ENCODE peak calls at places on chromosomes 6 and 20, in eight cellular contexts. P, Q, V, K, C, N, R and O are unnamed samples.

GRCh38 chr20:23010096-23010495 is 25.0 kb upstream of the SSTR4 start:
- DNase-seq in P (no peak), Q (no peak), N (no peak), C (no peak), K (no peak), R (no peak), V (no peak), O (no peak)

GRCh38 chr20:37808752-37809070 is 94.2 kb upstream of the VSTM2L start:
- DNase-seq in V (no peak), K (no peak), C (no peak), Q (no peak), N (no peak), P (no peak), R (no peak), O (no peak)

GRCh38 chr6:36731622-36732310 is 34.1 kb downstream of the RAB44 start:
- DNase-seq in Q (no peak), N (no peak), C (no peak), R (no peak), P (no peak), K (peak; percentile 57), V (no peak), O (no peak)

GRCh38 chr6:56547687-56548086 is 95.0 kb downstream of the DST start:
- DNase-seq in P (no peak), K (no peak), R (no peak), V (no peak), Q (no peak), C (no peak), N (no peak), O (no peak)

GRCh38 chr20:60036346-60037119 is 78.3 kb downstream of the CDH26 start:
- DNase-seq in P (no peak), V (no peak), K (peak; percentile 37), N (no peak), Q (no peak), C (no peak), R (no peak), O (no peak)

GRCh38 chr6:134123666-134124208 is 71.3 kb upstream of the SLC2A12 start:
- DNase-seq in V (peak; percentile 84), C (peak; percentile 47), N (peak; percentile 81), K (no peak), R (no peak), P (peak; percentile 36), Q (peak; percentile 28), O (peak; percentile 47)

GRCh38 chr20:60009826-60010616 is 51.8 kb downstream of the CDH26 start:
- DNase-seq in P (no peak), K (no peak), R (no peak), C (no peak), V (no peak), N (peak; percentile 11), Q (no peak), O (no peak)

GRCh38 chr6:130008236-130008873 is 10.0 kb upstream of the L3MBTL3 start:
- DNase-seq in P (no peak), K (no peak), V (no peak), C (no peak), N (no peak), Q (no peak), R (no peak), O (no peak)

GRCh38 chr6:33171096-33171888 is 21.0 kb downstream of the COL11A2 start:
- DNase-seq in V (no peak), N (no peak), K (peak; percentile 56), Q (no peak), P (no peak), C (no peak), R (no peak), O (no peak)

GRCh38 chr20:25622450-25623224 is 1.2 kb downstream of the NANP start:
- DNase-seq in K (no peak), P (no peak), V (no peak), R (no peak), N (peak; percentile 15), Q (no peak), C (no peak), O (no peak)

GRCh38 chr20:17818187-17818586 is 118.4 kb downstream of the BANF2 start:
- DNase-seq in N (no peak), R (no peak), V (no peak), P (no peak), C (no peak), K (no peak), Q (no peak), O (no peak)

GRCh38 chr6:6005467-6006427 is 978 bp downstream of the NRN1 start:
- DNase-seq in N (peak; percentile 59), R (no peak), K (no peak), V (no peak), C (no peak), P (peak; percentile 25), Q (no peak), O (no peak)

GRCh38 chr20:31540406-31540805 is 26.2 kb downstream of the HM13 start:
- DNase-seq in K (no peak), C (no peak), N (no peak), R (no peak), Q (no peak), P (no peak), V (no peak), O (no peak)

GRCh38 chr6:37830225-37830624 is 10.7 kb downstream of the ZFAND3 start:
- DNase-seq in V (no peak), R (no peak), P (no peak), Q (no peak), C (no peak), N (no peak), K (no peak), O (no peak)

GRCh38 chr6:34809914-34810882 is 18.3 kb downstream of the BLTP3A start:
- DNase-seq in R (no peak), C (no peak), Q (no peak), V (peak; percentile 33), P (peak; percentile 25), N (no peak), K (no peak), O (no peak)

GRCh38 chr6:34592208-34592952 is 36.3 kb upstream of the SPDEF start:
- DNase-seq in K (no peak), C (no peak), Q (no peak), N (no peak), R (no peak), V (no peak), P (no peak), O (no peak)

GRCh38 chr20:60491261-60491660 is 533.0 kb downstream of the CDH26 start:
- DNase-seq in K (no peak), N (no peak), P (no peak), V (no peak), Q (no peak), R (no peak), C (no peak), O (no peak)

GRCh38 chr6:118377711-118378414 is 170.2 kb upstream of the PLN start:
- DNase-seq in Q (no peak), P (no peak), V (no peak), N (no peak), C (no peak), R (no peak), K (no peak), O (peak; percentile 9)

DNA sequence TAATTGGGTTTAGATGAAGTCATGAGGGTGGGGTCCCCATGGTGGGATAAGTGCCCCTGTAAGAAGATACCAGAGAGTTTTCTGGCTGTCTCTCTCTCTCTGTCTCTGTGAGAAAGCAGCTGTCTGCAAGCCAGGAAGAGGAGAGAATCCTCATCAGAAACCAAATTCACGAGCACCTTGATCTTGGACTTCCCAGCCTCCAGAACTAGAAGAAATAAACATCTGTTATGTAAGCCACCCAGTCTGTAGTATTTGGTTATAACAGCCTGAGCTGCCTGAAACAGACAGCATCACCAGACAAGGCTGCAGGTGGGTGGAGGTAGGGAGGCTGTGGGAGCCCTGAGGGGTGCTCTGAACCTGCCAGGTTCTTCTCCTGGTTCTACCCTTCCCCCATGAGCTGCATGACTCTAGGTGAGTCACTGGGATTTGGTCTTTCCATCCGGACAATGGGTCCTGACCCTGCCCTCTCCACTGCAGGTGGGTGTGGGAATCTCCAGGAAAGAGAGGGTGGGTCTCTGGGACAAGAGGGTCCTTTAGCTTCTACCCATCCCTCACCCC is 34.3 kb upstream of the VEGFA start:
- DNase-seq in R (no peak), V (no peak), P (no peak), K (no peak), N (no peak), C (no peak), Q (no peak), O (no peak)
- H3K4me1 ChIP-seq in R (no peaks in the 10 kb centered on the region), V (peaks cover 11% of the 10 kb centered on the region), P (no peaks in the 10 kb centered on the region), K (no peaks in the 10 kb centered on the region), N (no peaks in the 10 kb centered on the region), C (peaks cover 18% of the 10 kb centered on the region), Q (peaks cover 12% of the 10 kb centered on the region), O (peaks cover 2% of the 10 kb centered on the region)

GRCh38 chr20:35702051-35702823 is 3.0 kb downstream of the ROMO1 start:
- DNase-seq in R (no peak), C (no peak), V (no peak), Q (no peak), N (peak; percentile 86), K (peak; percentile 65), P (no peak), O (no peak)

GRCh38 chr20:35699914-35700624 is 864 bp downstream of the ROMO1 start:
- DNase-seq in K (no peak), Q (no peak), P (no peak), V (no peak), R (no peak), N (peak; percentile 71), C (no peak), O (no peak)

GRCh38 chr20:35700625-35701148 is 1.5 kb downstream of the ROMO1 start:
- DNase-seq in N (peak; percentile 45), Q (no peak), R (no peak), K (peak; percentile 37), P (no peak), V (no peak), C (no peak), O (no peak)

GRCh38 chr20:35704514-35705261 is 5.5 kb downstream of the ROMO1 start:
- DNase-seq in Q (no peak), V (no peak), K (no peak), R (no peak), P (no peak), N (no peak), C (no peak), O (no peak)

GRCh38 chr20:35702824-35703695 is 3.9 kb downstream of the ROMO1 start:
- DNase-seq in Q (no peak), V (no peak), C (no peak), P (no peak), K (no peak), N (no peak), R (no peak), O (no peak)
- H3K36me3 ChIP-seq in Q (peaks cover 33% of the 10 kb centered on the region), V (peaks cover 70% of the 10 kb centered on the region), C (peaks cover 37% of the 10 kb centered on the region), P (peaks cover 86% of the 10 kb centered on the region), K (no peaks in the 10 kb centered on the region), N (peaks cover 60% of the 10 kb centered on the region), R (peaks cover 70% of the 10 kb centered on the region), O (peaks cover 9% of the 10 kb centered on the region)

GRCh38 chr20:62710221-62710885 is 1.7 kb downstream of the NTSR1 start:
- DNase-seq in C (no peak), Q (no peak), R (no peak), N (no peak), V (no peak), P (no peak), K (no peak), O (no peak)
- H3K4me3 ChIP-seq in C (no peak overlapping the region), Q (no peak overlapping the region), R (no peak overlapping the region), N (no peak overlapping the region), V (no peak overlapping the region), P (no peak overlapping the region), K (no peak overlapping the region), O (no peak overlapping the region)

DNA sequence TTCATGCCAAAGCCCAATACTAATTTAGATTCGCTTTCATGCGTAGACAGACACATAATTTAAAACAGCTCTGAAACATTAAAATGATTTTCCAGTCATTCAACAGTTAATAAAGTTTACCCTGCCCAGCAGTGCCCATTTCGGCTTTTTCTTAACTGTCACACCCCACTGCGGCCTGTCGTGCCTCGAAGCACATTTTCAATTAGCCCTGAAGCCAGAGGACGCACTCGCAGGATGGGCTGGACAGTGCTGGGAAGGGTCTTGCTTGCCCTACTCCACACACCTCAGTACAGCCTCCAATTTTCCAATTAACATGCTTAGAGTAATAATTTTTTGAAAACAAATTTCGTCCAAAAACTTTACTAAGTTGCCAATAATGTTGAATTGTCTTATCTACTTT is 35.3 kb downstream of the TAF4 start:
- DNase-seq in K (peak; percentile 57), R (no peak), C (no peak), V (no peak), Q (no peak), N (no peak), P (no peak), O (no peak)
- H3K4me1 ChIP-seq in K (no peaks in the 10 kb centered on the region), R (peaks cover 5% of the 10 kb centered on the region), C (peaks cover 44% of the 10 kb centered on the region), V (peaks cover 34% of the 10 kb centered on the region), Q (peaks cover 42% of the 10 kb centered on the region), N (peaks cover 24% of the 10 kb centered on the region), P (no peaks in the 10 kb centered on the region), O (peaks cover 11% of the 10 kb centered on the region)